ENCODE peak calls at places on chromosome 21, in nine cellular contexts. One of them, this sample, is unnamed.

GRCh38 chr21:46000731-46001641 is 19.4 kb downstream of the COL6A1 start:
- DNase-seq in pons: no peak
- DNase-seq in body of pancreas: peak; percentile 9
- DNase-seq in H4: no peak
- DNase-seq in NCI-H2081: no peak
- DNase-seq in GM20000: no peak
- DNase-seq in B cell: no peak
- DNase-seq in stimulated activated CD8-positive, alpha-beta memory T cell treated with anti-CD3 and anti-CD28 coated beads, Interleukin-15, amount 100 ng/mL, for 24 hours: no peak
- DNase-seq in Jurkat, Clone E6-1: no peak
- DNase-seq in this sample: peak; percentile 18

GRCh38 chr21:44574457-44575306 is 1.2 kb downstream of the KRTAP10-4 start:
- DNase-seq in pons: no peak
- DNase-seq in body of pancreas: no peak
- DNase-seq in H4: no peak
- DNase-seq in NCI-H2081: no peak
- DNase-seq in GM20000: no peak
- DNase-seq in B cell: no peak
- DNase-seq in stimulated activated CD8-positive, alpha-beta memory T cell treated with anti-CD3 and anti-CD28 coated beads, Interleukin-15, amount 100 ng/mL, for 24 hours: no peak
- DNase-seq in Jurkat, Clone E6-1: no peak
- DNase-seq in this sample: no peak

GRCh38 chr21:31184462-31184861 is 146.2 kb upstream of the KRTAP19-8 start:
- DNase-seq in pons: no peak
- DNase-seq in body of pancreas: no peak
- DNase-seq in H4: no peak
- DNase-seq in NCI-H2081: no peak
- DNase-seq in GM20000: peak; percentile 25
- DNase-seq in B cell: no peak
- DNase-seq in stimulated activated CD8-positive, alpha-beta memory T cell treated with anti-CD3 and anti-CD28 coated beads, Interleukin-15, amount 100 ng/mL, for 24 hours: no peak
- DNase-seq in Jurkat, Clone E6-1: peak; percentile 59
- DNase-seq in this sample: no peak

GRCh38 chr21:42571391-42572150 is 57.9 kb downstream of the SLC37A1 start:
- DNase-seq in pons: no peak
- DNase-seq in body of pancreas: no peak
- DNase-seq in H4: no peak
- DNase-seq in NCI-H2081: no peak
- DNase-seq in GM20000: no peak
- DNase-seq in B cell: no peak
- DNase-seq in stimulated activated CD8-positive, alpha-beta memory T cell treated with anti-CD3 and anti-CD28 coated beads, Interleukin-15, amount 100 ng/mL, for 24 hours: no peak
- DNase-seq in Jurkat, Clone E6-1: no peak
- DNase-seq in this sample: no peak

GRCh38 chr21:43989401-43989800 is 22.7 kb upstream of the TRAPPC10 start:
- DNase-seq in pons: no peak
- DNase-seq in body of pancreas: no peak
- DNase-seq in H4: no peak
- DNase-seq in NCI-H2081: no peak
- DNase-seq in GM20000: no peak
- DNase-seq in B cell: no peak
- DNase-seq in stimulated activated CD8-positive, alpha-beta memory T cell treated with anti-CD3 and anti-CD28 coated beads, Interleukin-15, amount 100 ng/mL, for 24 hours: no peak
- DNase-seq in Jurkat, Clone E6-1: no peak
- DNase-seq in this sample: no peak

GRCh38 chr21:25283720-25284119 is 323.6 kb downstream of the MRPL39 start:
- DNase-seq in pons: peak; percentile 6
- DNase-seq in body of pancreas: no peak
- DNase-seq in H4: peak; percentile 59
- DNase-seq in NCI-H2081: peak; percentile 3
- DNase-seq in GM20000: peak; percentile 24
- DNase-seq in B cell: peak; percentile 19
- DNase-seq in stimulated activated CD8-positive, alpha-beta memory T cell treated with anti-CD3 and anti-CD28 coated beads, Interleukin-15, amount 100 ng/mL, for 24 hours: no peak
- DNase-seq in Jurkat, Clone E6-1: peak; percentile 48
- DNase-seq in this sample: no peak

GRCh38 chr21:45942755-45943629 is 38.6 kb upstream of the COL6A1 start:
- DNase-seq in pons: no peak
- DNase-seq in body of pancreas: no peak
- DNase-seq in H4: no peak
- DNase-seq in NCI-H2081: no peak
- DNase-seq in GM20000: no peak
- DNase-seq in B cell: no peak
- DNase-seq in stimulated activated CD8-positive, alpha-beta memory T cell treated with anti-CD3 and anti-CD28 coated beads, Interleukin-15, amount 100 ng/mL, for 24 hours: no peak
- DNase-seq in Jurkat, Clone E6-1: no peak
- DNase-seq in this sample: no peak

GRCh38 chr21:36923270-36923669 is 43.2 kb downstream of the HLCS start:
- DNase-seq in pons: no peak
- DNase-seq in body of pancreas: no peak
- DNase-seq in H4: no peak
- DNase-seq in NCI-H2081: no peak
- DNase-seq in GM20000: no peak
- DNase-seq in B cell: no peak
- DNase-seq in stimulated activated CD8-positive, alpha-beta memory T cell treated with anti-CD3 and anti-CD28 coated beads, Interleukin-15, amount 100 ng/mL, for 24 hours: no peak
- DNase-seq in Jurkat, Clone E6-1: no peak
- DNase-seq in this sample: no peak

GRCh38 chr21:23949493-23949892 is 1657.8 kb downstream of the MRPL39 start:
- DNase-seq in pons: no peak
- DNase-seq in body of pancreas: no peak
- DNase-seq in H4: no peak
- DNase-seq in NCI-H2081: no peak
- DNase-seq in GM20000: no peak
- DNase-seq in B cell: no peak
- DNase-seq in stimulated activated CD8-positive, alpha-beta memory T cell treated with anti-CD3 and anti-CD28 coated beads, Interleukin-15, amount 100 ng/mL, for 24 hours: no peak
- DNase-seq in Jurkat, Clone E6-1: no peak
- DNase-seq in this sample: no peak

GRCh38 chr21:36487641-36488307 is 7.9 kb upstream of the CLDN14 start:
- DNase-seq in pons: no peak
- DNase-seq in body of pancreas: peak; percentile 65
- DNase-seq in H4: peak; percentile 45
- DNase-seq in NCI-H2081: peak; percentile 36
- DNase-seq in GM20000: no peak
- DNase-seq in B cell: no peak
- DNase-seq in stimulated activated CD8-positive, alpha-beta memory T cell treated with anti-CD3 and anti-CD28 coated beads, Interleukin-15, amount 100 ng/mL, for 24 hours: no peak
- DNase-seq in Jurkat, Clone E6-1: no peak
- DNase-seq in this sample: no peak

GRCh38 chr21:43951911-43952703 is 60.0 kb upstream of the TRAPPC10 start:
- DNase-seq in pons: no peak
- DNase-seq in body of pancreas: no peak
- DNase-seq in H4: no peak
- DNase-seq in NCI-H2081: no peak
- DNase-seq in GM20000: no peak
- DNase-seq in B cell: no peak
- DNase-seq in stimulated activated CD8-positive, alpha-beta memory T cell treated with anti-CD3 and anti-CD28 coated beads, Interleukin-15, amount 100 ng/mL, for 24 hours: no peak
- DNase-seq in Jurkat, Clone E6-1: no peak
- DNase-seq in this sample: no peak

GRCh38 chr21:45559216-45560105 is 17.2 kb upstream of the SLC19A1 start:
- DNase-seq in pons: no peak
- DNase-seq in body of pancreas: no peak
- DNase-seq in H4: no peak
- DNase-seq in NCI-H2081: no peak
- DNase-seq in GM20000: no peak
- DNase-seq in B cell: no peak
- DNase-seq in stimulated activated CD8-positive, alpha-beta memory T cell treated with anti-CD3 and anti-CD28 coated beads, Interleukin-15, amount 100 ng/mL, for 24 hours: no peak
- DNase-seq in Jurkat, Clone E6-1: no peak
- DNase-seq in this sample: no peak

GRCh38 chr21:43308101-43308500 is 118.8 kb downstream of the SIK1 start:
- DNase-seq in pons: no peak
- DNase-seq in body of pancreas: no peak
- DNase-seq in H4: no peak
- DNase-seq in NCI-H2081: no peak
- DNase-seq in GM20000: no peak
- DNase-seq in B cell: no peak
- DNase-seq in stimulated activated CD8-positive, alpha-beta memory T cell treated with anti-CD3 and anti-CD28 coated beads, Interleukin-15, amount 100 ng/mL, for 24 hours: no peak
- DNase-seq in Jurkat, Clone E6-1: no peak
- DNase-seq in this sample: no peak

GRCh38 chr21:45533731-45534571 is 8.3 kb downstream of the SLC19A1 start:
- DNase-seq in pons: no peak
- DNase-seq in body of pancreas: peak; percentile 2
- DNase-seq in H4: no peak
- DNase-seq in NCI-H2081: no peak
- DNase-seq in GM20000: no peak
- DNase-seq in B cell: no peak
- DNase-seq in stimulated activated CD8-positive, alpha-beta memory T cell treated with anti-CD3 and anti-CD28 coated beads, Interleukin-15, amount 100 ng/mL, for 24 hours: no peak
- DNase-seq in Jurkat, Clone E6-1: no peak
- DNase-seq in this sample: no peak

GRCh38 chr21:39885119-39885848 is 18.0 kb downstream of the PCP4 start:
- DNase-seq in pons: peak; percentile 59
- DNase-seq in body of pancreas: peak; percentile 30
- DNase-seq in H4: no peak
- DNase-seq in NCI-H2081: peak; percentile 87
- DNase-seq in GM20000: no peak
- DNase-seq in B cell: no peak
- DNase-seq in stimulated activated CD8-positive, alpha-beta memory T cell treated with anti-CD3 and anti-CD28 coated beads, Interleukin-15, amount 100 ng/mL, for 24 hours: no peak
- DNase-seq in Jurkat, Clone E6-1: no peak
- DNase-seq in this sample: no peak

GRCh38 chr21:17444828-17445227 is 68.0 kb upstream of the CXADR start:
- DNase-seq in pons: no peak
- DNase-seq in body of pancreas: no peak
- DNase-seq in H4: no peak
- DNase-seq in NCI-H2081: no peak
- DNase-seq in GM20000: no peak
- DNase-seq in B cell: no peak
- DNase-seq in stimulated activated CD8-positive, alpha-beta memory T cell treated with anti-CD3 and anti-CD28 coated beads, Interleukin-15, amount 100 ng/mL, for 24 hours: no peak
- DNase-seq in Jurkat, Clone E6-1: no peak
- DNase-seq in this sample: no peak

GRCh38 chr21:45336535-45336810 is 48.8 kb upstream of the POFUT2 start:
- DNase-seq in pons: no peak
- DNase-seq in body of pancreas: no peak
- DNase-seq in H4: no peak
- DNase-seq in NCI-H2081: no peak
- DNase-seq in GM20000: no peak
- DNase-seq in B cell: no peak
- DNase-seq in stimulated activated CD8-positive, alpha-beta memory T cell treated with anti-CD3 and anti-CD28 coated beads, Interleukin-15, amount 100 ng/mL, for 24 hours: no peak
- DNase-seq in Jurkat, Clone E6-1: no peak
- DNase-seq in this sample: no peak

GRCh38 chr21:38259665-38260064 is 2.9 kb downstream of the KCNJ15 start:
- DNase-seq in pons: no peak
- DNase-seq in body of pancreas: no peak
- DNase-seq in H4: no peak
- DNase-seq in NCI-H2081: no peak
- DNase-seq in GM20000: no peak
- DNase-seq in B cell: no peak
- DNase-seq in stimulated activated CD8-positive, alpha-beta memory T cell treated with anti-CD3 and anti-CD28 coated beads, Interleukin-15, amount 100 ng/mL, for 24 hours: no peak
- DNase-seq in Jurkat, Clone E6-1: no peak
- DNase-seq in this sample: no peak

GRCh38 chr21:39867198-39867650 is at the start of gene PCP4:
- DNase-seq in pons: peak; percentile 43
- DNase-seq in body of pancreas: peak; percentile 58
- DNase-seq in H4: peak; percentile 34
- DNase-seq in NCI-H2081: peak; percentile 73
- DNase-seq in GM20000: peak; percentile 27
- DNase-seq in B cell: peak; percentile 46
- DNase-seq in stimulated activated CD8-positive, alpha-beta memory T cell treated with anti-CD3 and anti-CD28 coated beads, Interleukin-15, amount 100 ng/mL, for 24 hours: no peak
- DNase-seq in Jurkat, Clone E6-1: peak; percentile 36
- DNase-seq in this sample: peak; percentile 47

GRCh38 chr21:16588433-16588860 is 858.7 kb downstream of the USP25 start:
- DNase-seq in pons: peak; percentile 94
- DNase-seq in body of pancreas: peak; percentile 45
- DNase-seq in H4: peak; percentile 70
- DNase-seq in NCI-H2081: peak; percentile 38
- DNase-seq in GM20000: no peak
- DNase-seq in B cell: no peak
- DNase-seq in stimulated activated CD8-positive, alpha-beta memory T cell treated with anti-CD3 and anti-CD28 coated beads, Interleukin-15, amount 100 ng/mL, for 24 hours: no peak
- DNase-seq in Jurkat, Clone E6-1: no peak
- DNase-seq in this sample: no peak

GRCh38 chr21:45132841-45133573 is 58.6 kb downstream of the ADARB1 start:
- DNase-seq in pons: no peak
- DNase-seq in body of pancreas: no peak
- DNase-seq in H4: no peak
- DNase-seq in NCI-H2081: no peak
- DNase-seq in GM20000: no peak
- DNase-seq in B cell: no peak
- DNase-seq in stimulated activated CD8-positive, alpha-beta memory T cell treated with anti-CD3 and anti-CD28 coated beads, Interleukin-15, amount 100 ng/mL, for 24 hours: no peak
- DNase-seq in Jurkat, Clone E6-1: no peak
- DNase-seq in this sample: no peak

GRCh38 chr21:30986966-30987365 is 51.3 kb downstream of the KRTAP19-8 start:
- DNase-seq in pons: no peak
- DNase-seq in body of pancreas: no peak
- DNase-seq in H4: no peak
- DNase-seq in NCI-H2081: peak; percentile 3
- DNase-seq in GM20000: no peak
- DNase-seq in B cell: no peak
- DNase-seq in stimulated activated CD8-positive, alpha-beta memory T cell treated with anti-CD3 and anti-CD28 coated beads, Interleukin-15, amount 100 ng/mL, for 24 hours: no peak
- DNase-seq in Jurkat, Clone E6-1: no peak
- DNase-seq in this sample: no peak

This sample was measured in mesothelial cell of epicardium.